ENCODE peak calls at places on chromosomes 13 and 19, in five cellular contexts. X is suprapubic skin, V is lower lobe of right lung, J is astrocyte, T is neuronal stem cell. G is an unnamed sample.

GRCh38 chr19:6765738-6766356 is 1.4 kb downstream of the SH2D3A start:
- DNase-seq in X (peak; percentile 80), V (peak; percentile 95), J (no peak), T (no peak), G (no peak)

GRCh38 chr13:75153834-75154233 is 328.1 kb downstream of the TBC1D4 start:
- DNase-seq in X (no peak), V (no peak), J (peak; percentile 18), T (no peak), G (no peak)

GRCh38 chr13:51380269-51380668 is 40.8 kb downstream of the SERPINE3 start:
- DNase-seq in X (no peak), V (no peak), J (peak; percentile 37), T (no peak), G (peak; percentile 65)

GRCh38 chr19:45403781-45404556 is 900 bp downstream of the PPP1R13L start:
- DNase-seq in X (peak; percentile 81), V (peak; percentile 75), J (no peak), T (no peak), G (peak; percentile 76)

GRCh38 chr19:5591476-5591875 is 23.7 kb upstream of the TINCR start:
- DNase-seq in X (no peak), V (no peak), J (no peak), T (no peak), G (no peak)

GRCh38 chr19:540867-541637 is 2.8 kb upstream of the GZMM start:
- DNase-seq in X (no peak), V (peak; percentile 46), J (no peak), T (no peak), G (no peak)

GRCh38 chr19:10604460-10604980 is 17.4 kb upstream of the AP1M2 start:
- DNase-seq in X (no peak), V (peak; percentile 65), J (no peak), T (no peak), G (no peak)

GRCh38 chr13:99998261-99998660 is 16.7 kb downstream of the ZIC2 start:
- DNase-seq in X (no peak), V (no peak), J (no peak), T (no peak), G (no peak)

GRCh38 chr13:112907916-112908315 is 61.1 kb upstream of the MCF2L start:
- DNase-seq in X (no peak), V (no peak), J (no peak), T (no peak), G (no peak)

GRCh38 chr19:1119475-1120217 is 15.9 kb downstream of the GPX4 start:
- DNase-seq in X (no peak), V (no peak), J (no peak), T (no peak), G (no peak)

DNA sequence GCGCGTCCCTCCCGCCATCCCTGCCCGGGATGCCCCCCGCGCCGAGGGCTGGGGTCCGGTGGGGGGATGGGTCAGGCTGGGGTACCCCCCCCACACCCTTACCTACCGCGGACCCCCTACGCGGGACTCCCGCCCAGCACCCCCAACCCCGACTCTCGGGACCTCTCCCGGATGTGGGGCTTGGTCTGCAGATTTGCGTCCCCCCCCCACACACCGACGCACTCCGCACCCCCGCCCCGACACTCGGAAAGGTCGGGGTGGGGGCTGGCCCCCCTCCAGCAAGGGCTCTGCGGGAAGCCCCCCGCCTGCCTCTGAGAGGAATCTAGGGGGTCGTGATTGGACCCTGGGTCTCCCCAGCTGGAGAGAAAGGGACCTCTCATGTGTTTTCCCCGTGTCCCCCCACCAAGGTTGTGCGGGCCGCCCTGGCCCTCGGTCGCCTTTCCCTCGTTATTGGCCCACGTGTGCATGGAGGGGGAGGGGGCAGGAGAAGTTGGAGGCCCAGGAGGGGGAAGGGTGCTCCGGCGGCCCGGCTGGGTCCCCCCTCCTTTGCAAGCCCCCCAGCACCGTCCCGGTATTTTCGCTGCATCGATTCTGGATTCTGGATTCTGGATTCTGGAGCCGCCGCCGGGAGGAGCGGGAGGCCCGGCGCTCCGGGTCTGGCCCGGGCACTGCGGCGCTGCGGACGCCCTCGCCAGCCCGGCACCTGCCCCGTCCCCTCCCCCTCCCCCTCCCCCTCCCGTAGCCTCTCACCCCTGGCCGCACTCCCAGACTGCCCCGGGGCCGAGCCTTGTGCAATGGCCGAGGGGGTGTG is 583 bp downstream of the NFIC start:
- DNase-seq in X (no peak), V (peak; percentile 70), J (no peak), T (no peak), G (peak; percentile 59)
- H3K27ac ChIP-seq in X (peak overlapping the region; percentile 95), V (peak overlapping the region; percentile 91), J (peak overlapping the region; percentile 80), T (no peak overlapping the region), G (peak overlapping the region; percentile 50)

GRCh38 chr19:48751835-48752510 is 468 bp downstream of the FUT1 start:
- DNase-seq in X (no peak), V (no peak), J (no peak), T (no peak), G (no peak)
- H3K4me3 ChIP-seq in X (peak overlapping the region; percentile 49), V (peak overlapping the region; percentile 61), J (peak overlapping the region; percentile 33), T (no peak overlapping the region), G (peak overlapping the region; percentile 23)

GRCh38 chr19:29510701-29511265 is 15.0 kb upstream of the VSTM2B start:
- DNase-seq in X (no peak), V (peak; percentile 26), J (no peak), T (no peak), G (no peak)

GRCh38 chr19:29509456-29509855 is 16.3 kb upstream of the VSTM2B start:
- DNase-seq in X (no peak), V (peak; percentile 15), J (no peak), T (no peak), G (no peak)

GRCh38 chr19:29506619-29506911 is 19.2 kb upstream of the VSTM2B start:
- DNase-seq in X (no peak), V (peak; percentile 14), J (no peak), T (no peak), G (no peak)

GRCh38 chr19:29507081-29507860 is 18.5 kb upstream of the VSTM2B start:
- DNase-seq in X (no peak), V (peak; percentile 34), J (no peak), T (no peak), G (no peak)

DNA sequence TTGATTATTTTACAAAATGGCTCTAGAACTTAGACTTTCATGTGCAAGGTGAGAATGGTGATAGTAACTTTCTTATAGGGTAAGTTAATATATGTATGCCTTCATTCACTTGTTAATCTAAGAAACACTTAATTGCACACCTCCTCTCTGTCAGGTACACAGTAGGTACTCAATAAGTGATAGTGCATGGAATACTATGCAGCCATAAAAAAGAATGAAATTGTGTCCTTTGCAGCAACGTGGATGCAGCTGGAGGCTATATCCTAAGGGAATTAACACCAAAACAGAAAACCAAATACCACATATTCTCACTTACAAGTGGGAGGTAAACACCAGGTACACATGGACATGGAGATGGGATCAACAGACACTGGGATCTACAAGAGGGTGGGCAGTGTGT is 17.6 kb upstream of the VSTM2B start:
- DNase-seq in X (no peak), V (no peak), J (no peak), T (no peak), G (no peak)
- H3K4me1 ChIP-seq in X (peaks cover 5% of the 10 kb centered on the region), V (no peaks in the 10 kb centered on the region), J (no peaks in the 10 kb centered on the region), T (peaks cover 14% of the 10 kb centered on the region), G (no peaks in the 10 kb centered on the region)

GRCh38 chr19:42514449-42514848 is 13.8 kb downstream of the CEACAM1 start:
- DNase-seq in X (no peak), V (no peak), J (no peak), T (no peak), G (no peak)
- H3K27ac ChIP-seq in X (no peak overlapping the region), V (no peak overlapping the region), J (no peak overlapping the region), T (no peak overlapping the region), G (no peak overlapping the region)

GRCh38 chr13:102033719-102034446 is 368.0 kb downstream of the FGF14 start:
- DNase-seq in X (no peak), V (no peak), J (no peak), T (peak; percentile 14), G (no peak)
- H3K4me3 ChIP-seq in X (no peak overlapping the region), V (no peak overlapping the region), J (no peak overlapping the region), T (no peak overlapping the region), G (no peak overlapping the region)